ENCODE peak calls at places on chromosomes 16 and 17, in six cellular contexts. One of them, this sample, is unnamed.

GRCh38 chr16:55149622-55150021 is 174.4 kb upstream of the IRX6 start:
- DNase-seq in H54: no peak
- DNase-seq in HT-29: no peak
- DNase-seq in C1 segment of cervical spinal cord: no peak
- DNase-seq in activated effector memory CD4-positive, alpha-beta T cell treated with anti-CD3 and anti-CD28 coated beads, Interleukin-2, amount 50 U/mL, for 16 hours: no peak
- DNase-seq in epithelial cell of esophagus: no peak
- DNase-seq in this sample: no peak

GRCh38 chr16:69930117-69930776 is 20.9 kb upstream of the CLEC18A start:
- DNase-seq in H54: peak; percentile 69
- DNase-seq in HT-29: peak; percentile 77
- DNase-seq in C1 segment of cervical spinal cord: peak; percentile 32
- DNase-seq in activated effector memory CD4-positive, alpha-beta T cell treated with anti-CD3 and anti-CD28 coated beads, Interleukin-2, amount 50 U/mL, for 16 hours: peak; percentile 73
- DNase-seq in epithelial cell of esophagus: peak; percentile 59
- DNase-seq in this sample: peak; percentile 72

GRCh38 chr17:74282587-74283370 is 8.7 kb downstream of the DNAI2 start:
- DNase-seq in H54: no peak
- DNase-seq in HT-29: no peak
- DNase-seq in C1 segment of cervical spinal cord: no peak
- DNase-seq in activated effector memory CD4-positive, alpha-beta T cell treated with anti-CD3 and anti-CD28 coated beads, Interleukin-2, amount 50 U/mL, for 16 hours: peak; percentile 85
- DNase-seq in epithelial cell of esophagus: peak; percentile 23
- DNase-seq in this sample: peak; percentile 26

GRCh38 chr17:42049834-42050359 is 504 bp downstream of the C17orf113 start:
- DNase-seq in H54: no peak
- DNase-seq in HT-29: peak; percentile 31
- DNase-seq in C1 segment of cervical spinal cord: no peak
- DNase-seq in activated effector memory CD4-positive, alpha-beta T cell treated with anti-CD3 and anti-CD28 coated beads, Interleukin-2, amount 50 U/mL, for 16 hours: no peak
- DNase-seq in epithelial cell of esophagus: no peak
- DNase-seq in this sample: no peak

GRCh38 chr16:27759301-27759871 is 209.4 kb downstream of the KATNIP start:
- DNase-seq in H54: peak; percentile 68
- DNase-seq in HT-29: no peak
- DNase-seq in C1 segment of cervical spinal cord: peak; percentile 24
- DNase-seq in activated effector memory CD4-positive, alpha-beta T cell treated with anti-CD3 and anti-CD28 coated beads, Interleukin-2, amount 50 U/mL, for 16 hours: no peak
- DNase-seq in epithelial cell of esophagus: peak; percentile 58
- DNase-seq in this sample: peak; percentile 2

GRCh38 chr17:50013079-50013478 is 18.1 kb upstream of the DLX3 start:
- DNase-seq in H54: no peak
- DNase-seq in HT-29: no peak
- DNase-seq in C1 segment of cervical spinal cord: no peak
- DNase-seq in activated effector memory CD4-positive, alpha-beta T cell treated with anti-CD3 and anti-CD28 coated beads, Interleukin-2, amount 50 U/mL, for 16 hours: no peak
- DNase-seq in epithelial cell of esophagus: no peak
- DNase-seq in this sample: no peak

GRCh38 chr17:63332286-63332685 is 113.8 kb downstream of the CYB561 start:
- DNase-seq in H54: no peak
- DNase-seq in HT-29: no peak
- DNase-seq in C1 segment of cervical spinal cord: no peak
- DNase-seq in activated effector memory CD4-positive, alpha-beta T cell treated with anti-CD3 and anti-CD28 coated beads, Interleukin-2, amount 50 U/mL, for 16 hours: no peak
- DNase-seq in epithelial cell of esophagus: no peak
- DNase-seq in this sample: peak; percentile 22

GRCh38 chr16:19644877-19645276 is 73.2 kb downstream of the KNOP1 start:
- DNase-seq in H54: no peak
- DNase-seq in HT-29: no peak
- DNase-seq in C1 segment of cervical spinal cord: no peak
- DNase-seq in activated effector memory CD4-positive, alpha-beta T cell treated with anti-CD3 and anti-CD28 coated beads, Interleukin-2, amount 50 U/mL, for 16 hours: no peak
- DNase-seq in epithelial cell of esophagus: no peak
- DNase-seq in this sample: no peak

GRCh38 chr16:84667600-84668309 is 19.4 kb downstream of the KLHL36 start:
- DNase-seq in H54: no peak
- DNase-seq in HT-29: no peak
- DNase-seq in C1 segment of cervical spinal cord: no peak
- DNase-seq in activated effector memory CD4-positive, alpha-beta T cell treated with anti-CD3 and anti-CD28 coated beads, Interleukin-2, amount 50 U/mL, for 16 hours: no peak
- DNase-seq in epithelial cell of esophagus: no peak
- DNase-seq in this sample: no peak

GRCh38 chr17:48439875-48440505 is 10.0 kb upstream of the SKAP1 start:
- DNase-seq in H54: no peak
- DNase-seq in HT-29: peak; percentile 49
- DNase-seq in C1 segment of cervical spinal cord: no peak
- DNase-seq in activated effector memory CD4-positive, alpha-beta T cell treated with anti-CD3 and anti-CD28 coated beads, Interleukin-2, amount 50 U/mL, for 16 hours: peak; percentile 76
- DNase-seq in epithelial cell of esophagus: no peak
- DNase-seq in this sample: no peak

GRCh38 chr17:80961516-80961915 is 30.1 kb upstream of the CHMP6 start:
- DNase-seq in H54: no peak
- DNase-seq in HT-29: no peak
- DNase-seq in C1 segment of cervical spinal cord: no peak
- DNase-seq in activated effector memory CD4-positive, alpha-beta T cell treated with anti-CD3 and anti-CD28 coated beads, Interleukin-2, amount 50 U/mL, for 16 hours: no peak
- DNase-seq in epithelial cell of esophagus: no peak
- DNase-seq in this sample: no peak

GRCh38 chr16:83549836-83550569 is 257.8 kb upstream of the HSBP1 start:
- DNase-seq in H54: no peak
- DNase-seq in HT-29: peak; percentile 15
- DNase-seq in C1 segment of cervical spinal cord: no peak
- DNase-seq in activated effector memory CD4-positive, alpha-beta T cell treated with anti-CD3 and anti-CD28 coated beads, Interleukin-2, amount 50 U/mL, for 16 hours: no peak
- DNase-seq in epithelial cell of esophagus: no peak
- DNase-seq in this sample: no peak

GRCh38 chr17:3889613-3890012 is 3.2 kb downstream of the CAMKK1 start:
- DNase-seq in H54: no peak
- DNase-seq in HT-29: no peak
- DNase-seq in C1 segment of cervical spinal cord: no peak
- DNase-seq in activated effector memory CD4-positive, alpha-beta T cell treated with anti-CD3 and anti-CD28 coated beads, Interleukin-2, amount 50 U/mL, for 16 hours: no peak
- DNase-seq in epithelial cell of esophagus: no peak
- DNase-seq in this sample: no peak

GRCh38 chr16:17104654-17105053 is 366.1 kb downstream of the XYLT1 start:
- DNase-seq in H54: no peak
- DNase-seq in HT-29: no peak
- DNase-seq in C1 segment of cervical spinal cord: no peak
- DNase-seq in activated effector memory CD4-positive, alpha-beta T cell treated with anti-CD3 and anti-CD28 coated beads, Interleukin-2, amount 50 U/mL, for 16 hours: no peak
- DNase-seq in epithelial cell of esophagus: no peak
- DNase-seq in this sample: no peak

GRCh38 chr16:21038197-21038596 is 112.4 kb downstream of the DNAH3 start:
- DNase-seq in H54: no peak
- DNase-seq in HT-29: no peak
- DNase-seq in C1 segment of cervical spinal cord: no peak
- DNase-seq in activated effector memory CD4-positive, alpha-beta T cell treated with anti-CD3 and anti-CD28 coated beads, Interleukin-2, amount 50 U/mL, for 16 hours: no peak
- DNase-seq in epithelial cell of esophagus: no peak
- DNase-seq in this sample: no peak

GRCh38 chr17:72715906-72716572 is 376.4 kb downstream of the SLC39A11 start:
- DNase-seq in H54: peak; percentile 74
- DNase-seq in HT-29: peak; percentile 90
- DNase-seq in C1 segment of cervical spinal cord: peak; percentile 5
- DNase-seq in activated effector memory CD4-positive, alpha-beta T cell treated with anti-CD3 and anti-CD28 coated beads, Interleukin-2, amount 50 U/mL, for 16 hours: no peak
- DNase-seq in epithelial cell of esophagus: peak; percentile 92
- DNase-seq in this sample: peak; percentile 92

GRCh38 chr16:14606102-14606501 is 24.0 kb downstream of the PARN start:
- DNase-seq in H54: no peak
- DNase-seq in HT-29: no peak
- DNase-seq in C1 segment of cervical spinal cord: no peak
- DNase-seq in activated effector memory CD4-positive, alpha-beta T cell treated with anti-CD3 and anti-CD28 coated beads, Interleukin-2, amount 50 U/mL, for 16 hours: no peak
- DNase-seq in epithelial cell of esophagus: no peak
- DNase-seq in this sample: no peak

GRCh38 chr17:80791758-80792284 is 199.8 kb upstream of the CHMP6 start:
- DNase-seq in H54: peak; percentile 87
- DNase-seq in HT-29: peak; percentile 88
- DNase-seq in C1 segment of cervical spinal cord: no peak
- DNase-seq in activated effector memory CD4-positive, alpha-beta T cell treated with anti-CD3 and anti-CD28 coated beads, Interleukin-2, amount 50 U/mL, for 16 hours: peak; percentile 84
- DNase-seq in epithelial cell of esophagus: peak; percentile 94
- DNase-seq in this sample: peak; percentile 98

GRCh38 chr17:2238432-2239169 is 65.0 kb downstream of the SMG6 start:
- DNase-seq in H54: no peak
- DNase-seq in HT-29: no peak
- DNase-seq in C1 segment of cervical spinal cord: peak; percentile 22
- DNase-seq in activated effector memory CD4-positive, alpha-beta T cell treated with anti-CD3 and anti-CD28 coated beads, Interleukin-2, amount 50 U/mL, for 16 hours: no peak
- DNase-seq in epithelial cell of esophagus: no peak
- DNase-seq in this sample: no peak

GRCh38 chr16:89711601-89712475 is 8.9 kb downstream of the VPS9D1 start:
- DNase-seq in H54: no peak
- DNase-seq in HT-29: peak; percentile 75
- DNase-seq in C1 segment of cervical spinal cord: no peak
- DNase-seq in activated effector memory CD4-positive, alpha-beta T cell treated with anti-CD3 and anti-CD28 coated beads, Interleukin-2, amount 50 U/mL, for 16 hours: peak; percentile 85
- DNase-seq in epithelial cell of esophagus: peak; percentile 74
- DNase-seq in this sample: peak; percentile 83

GRCh38 chr16:56343661-56344517 is 81.5 kb downstream of the AMFR start:
- DNase-seq in H54: peak; percentile 88
- DNase-seq in HT-29: no peak
- DNase-seq in C1 segment of cervical spinal cord: no peak
- DNase-seq in activated effector memory CD4-positive, alpha-beta T cell treated with anti-CD3 and anti-CD28 coated beads, Interleukin-2, amount 50 U/mL, for 16 hours: no peak
- DNase-seq in epithelial cell of esophagus: peak; percentile 81
- DNase-seq in this sample: peak; percentile 46

GRCh38 chr16:89657442-89658220 is at the start of the genes CHMP1A and SPATA33:
- DNase-seq in H54: peak; percentile 93
- DNase-seq in HT-29: peak; percentile 92
- DNase-seq in C1 segment of cervical spinal cord: peak; percentile 85
- DNase-seq in activated effector memory CD4-positive, alpha-beta T cell treated with anti-CD3 and anti-CD28 coated beads, Interleukin-2, amount 50 U/mL, for 16 hours: peak; percentile 97
- DNase-seq in epithelial cell of esophagus: peak; percentile 87
- DNase-seq in this sample: peak; percentile 84

GRCh38 chr17:77734371-77735050 is 224.0 kb upstream of the TNRC6C start:
- DNase-seq in H54: peak; percentile 33
- DNase-seq in HT-29: no peak
- DNase-seq in C1 segment of cervical spinal cord: peak; percentile 83
- DNase-seq in activated effector memory CD4-positive, alpha-beta T cell treated with anti-CD3 and anti-CD28 coated beads, Interleukin-2, amount 50 U/mL, for 16 hours: peak; percentile 30
- DNase-seq in epithelial cell of esophagus: peak; percentile 9
- DNase-seq in this sample: peak; percentile 80

GRCh38 chr17:81713004-81713555 is 996 bp downstream of the SLC25A10 start:
- DNase-seq in H54: no peak
- DNase-seq in HT-29: peak; percentile 54
- DNase-seq in C1 segment of cervical spinal cord: no peak
- DNase-seq in activated effector memory CD4-positive, alpha-beta T cell treated with anti-CD3 and anti-CD28 coated beads, Interleukin-2, amount 50 U/mL, for 16 hours: peak; percentile 62
- DNase-seq in epithelial cell of esophagus: peak; percentile 12
- DNase-seq in this sample: no peak

GRCh38 chr17:49191917-49192741 is 18.2 kb downstream of the GNGT2 start:
- DNase-seq in H54: peak; percentile 88
- DNase-seq in HT-29: peak; percentile 97
- DNase-seq in C1 segment of cervical spinal cord: peak; percentile 98
- DNase-seq in activated effector memory CD4-positive, alpha-beta T cell treated with anti-CD3 and anti-CD28 coated beads, Interleukin-2, amount 50 U/mL, for 16 hours: peak; percentile 96
- DNase-seq in epithelial cell of esophagus: peak; percentile 88
- DNase-seq in this sample: peak; percentile 93

GRCh38 chr16:48053346-48053745 is 102.4 kb downstream of the ABCC12 start:
- DNase-seq in H54: peak; percentile 32
- DNase-seq in HT-29: no peak
- DNase-seq in C1 segment of cervical spinal cord: no peak
- DNase-seq in activated effector memory CD4-positive, alpha-beta T cell treated with anti-CD3 and anti-CD28 coated beads, Interleukin-2, amount 50 U/mL, for 16 hours: no peak
- DNase-seq in epithelial cell of esophagus: peak; percentile 27
- DNase-seq in this sample: peak; percentile 27

GRCh38 chr17:47946929-47947397 is 5.6 kb downstream of the PNPO start:
- DNase-seq in H54: peak; percentile 94
- DNase-seq in HT-29: peak; percentile 93
- DNase-seq in C1 segment of cervical spinal cord: no peak
- DNase-seq in activated effector memory CD4-positive, alpha-beta T cell treated with anti-CD3 and anti-CD28 coated beads, Interleukin-2, amount 50 U/mL, for 16 hours: peak; percentile 90
- DNase-seq in epithelial cell of esophagus: peak; percentile 95
- DNase-seq in this sample: peak; percentile 97

GRCh38 chr17:57940653-57941329 is 14.4 kb downstream of the CUEDC1 start:
- DNase-seq in H54: no peak
- DNase-seq in HT-29: peak; percentile 69
- DNase-seq in C1 segment of cervical spinal cord: no peak
- DNase-seq in activated effector memory CD4-positive, alpha-beta T cell treated with anti-CD3 and anti-CD28 coated beads, Interleukin-2, amount 50 U/mL, for 16 hours: no peak
- DNase-seq in epithelial cell of esophagus: no peak
- DNase-seq in this sample: peak; percentile 42

GRCh38 chr16:73768786-73769203 is 527.8 kb upstream of the PSMD7 start:
- DNase-seq in H54: no peak
- DNase-seq in HT-29: no peak
- DNase-seq in C1 segment of cervical spinal cord: no peak
- DNase-seq in activated effector memory CD4-positive, alpha-beta T cell treated with anti-CD3 and anti-CD28 coated beads, Interleukin-2, amount 50 U/mL, for 16 hours: no peak
- DNase-seq in epithelial cell of esophagus: no peak
- DNase-seq in this sample: peak; percentile 48

GRCh38 chr17:64092952-64093451 is 36.9 kb downstream of the ERN1 start:
- DNase-seq in H54: no peak
- DNase-seq in HT-29: no peak
- DNase-seq in C1 segment of cervical spinal cord: no peak
- DNase-seq in activated effector memory CD4-positive, alpha-beta T cell treated with anti-CD3 and anti-CD28 coated beads, Interleukin-2, amount 50 U/mL, for 16 hours: no peak
- DNase-seq in epithelial cell of esophagus: peak; percentile 54
- DNase-seq in this sample: no peak

GRCh38 chr17:4537451-4538235 is 17.5 kb downstream of the MYBBP1A start:
- DNase-seq in H54: no peak
- DNase-seq in HT-29: no peak
- DNase-seq in C1 segment of cervical spinal cord: peak; percentile 38
- DNase-seq in activated effector memory CD4-positive, alpha-beta T cell treated with anti-CD3 and anti-CD28 coated beads, Interleukin-2, amount 50 U/mL, for 16 hours: no peak
- DNase-seq in epithelial cell of esophagus: no peak
- DNase-seq in this sample: no peak

GRCh38 chr17:31917065-31917529 is 15.6 kb upstream of the UTP6 start:
- DNase-seq in H54: no peak
- DNase-seq in HT-29: no peak
- DNase-seq in C1 segment of cervical spinal cord: no peak
- DNase-seq in activated effector memory CD4-positive, alpha-beta T cell treated with anti-CD3 and anti-CD28 coated beads, Interleukin-2, amount 50 U/mL, for 16 hours: no peak
- DNase-seq in epithelial cell of esophagus: no peak
- DNase-seq in this sample: no peak

GRCh38 chr17:45794840-45795239 is 10.7 kb downstream of the CRHR1 start:
- DNase-seq in H54: peak; percentile 59
- DNase-seq in HT-29: no peak
- DNase-seq in C1 segment of cervical spinal cord: no peak
- DNase-seq in activated effector memory CD4-positive, alpha-beta T cell treated with anti-CD3 and anti-CD28 coated beads, Interleukin-2, amount 50 U/mL, for 16 hours: no peak
- DNase-seq in epithelial cell of esophagus: peak; percentile 8
- DNase-seq in this sample: peak; percentile 22

GRCh38 chr16:4309833-4310266 is 6.0 kb upstream of the GLIS2 start:
- DNase-seq in H54: peak; percentile 93
- DNase-seq in HT-29: peak; percentile 85
- DNase-seq in C1 segment of cervical spinal cord: peak; percentile 34
- DNase-seq in activated effector memory CD4-positive, alpha-beta T cell treated with anti-CD3 and anti-CD28 coated beads, Interleukin-2, amount 50 U/mL, for 16 hours: peak; percentile 86
- DNase-seq in epithelial cell of esophagus: peak; percentile 58
- DNase-seq in this sample: no peak

GRCh38 chr16:11871193-11871592 is 19.9 kb upstream of the RSL1D1 start:
- DNase-seq in H54: no peak
- DNase-seq in HT-29: no peak
- DNase-seq in C1 segment of cervical spinal cord: no peak
- DNase-seq in activated effector memory CD4-positive, alpha-beta T cell treated with anti-CD3 and anti-CD28 coated beads, Interleukin-2, amount 50 U/mL, for 16 hours: no peak
- DNase-seq in epithelial cell of esophagus: no peak
- DNase-seq in this sample: peak; percentile 19

GRCh38 chr17:15648384-15648783 is 28.9 kb upstream of the FBXW10B start:
- DNase-seq in H54: no peak
- DNase-seq in HT-29: no peak
- DNase-seq in C1 segment of cervical spinal cord: no peak
- DNase-seq in activated effector memory CD4-positive, alpha-beta T cell treated with anti-CD3 and anti-CD28 coated beads, Interleukin-2, amount 50 U/mL, for 16 hours: no peak
- DNase-seq in epithelial cell of esophagus: no peak
- DNase-seq in this sample: peak; percentile 27

GRCh38 chr17:75783069-75783783 is 1.4 kb upstream of the UNK start:
- DNase-seq in H54: no peak
- DNase-seq in HT-29: peak; percentile 93
- DNase-seq in C1 segment of cervical spinal cord: no peak
- DNase-seq in activated effector memory CD4-positive, alpha-beta T cell treated with anti-CD3 and anti-CD28 coated beads, Interleukin-2, amount 50 U/mL, for 16 hours: no peak
- DNase-seq in epithelial cell of esophagus: peak; percentile 89
- DNase-seq in this sample: peak; percentile 58

GRCh38 chr16:63315229-63315628 is 1279.0 kb upstream of the CDH8 start:
- DNase-seq in H54: no peak
- DNase-seq in HT-29: peak; percentile 3
- DNase-seq in C1 segment of cervical spinal cord: no peak
- DNase-seq in activated effector memory CD4-positive, alpha-beta T cell treated with anti-CD3 and anti-CD28 coated beads, Interleukin-2, amount 50 U/mL, for 16 hours: no peak
- DNase-seq in epithelial cell of esophagus: peak; percentile 5
- DNase-seq in this sample: peak; percentile 5

This sample was measured in MCF 10A.